ENCODE peak calls at places on chromosomes 1 and 21, in four cellular contexts. One of them, this sample, is unnamed.

GRCh38 chr1:54254055-54254454 is 54.1 kb downstream of the MRPL37 start:
- DNase-seq in kidney: peak
- DNase-seq in KG1: no peak
- DNase-seq in transverse colon: peak
- DNase-seq in this sample: no peak

GRCh38 chr21:17513214-17514123 is 626 bp downstream of the CXADR start:
- DNase-seq in kidney: peak
- DNase-seq in transverse colon: peak
- DNase-seq in KG1: no peak
- DNase-seq in this sample: peak

GRCh38 chr21:35543746-35544145 is 494.6 kb upstream of the RUNX1 start:
- DNase-seq in kidney: no peak
- DNase-seq in KG1: no peak
- DNase-seq in transverse colon: no peak
- DNase-seq in this sample: no peak

GRCh38 chr1:110633646-110634030 is 27.5 kb upstream of the KCNA2 start:
- DNase-seq in kidney: no peak
- DNase-seq in KG1: no peak
- DNase-seq in transverse colon: no peak
- DNase-seq in this sample: no peak

GRCh38 chr1:235100124-235100801 is 28.4 kb downstream of the TOMM20 start:
- DNase-seq in KG1: no peak
- DNase-seq in kidney: no peak
- DNase-seq in transverse colon: no peak
- DNase-seq in this sample: no peak

GRCh38 chr1:32285658-32286057 is 6.2 kb upstream of the HDAC1 start:
- DNase-seq in KG1: no peak
- DNase-seq in transverse colon: no peak
- DNase-seq in kidney: no peak
- DNase-seq in this sample: no peak

GRCh38 chr1:206513312-206514111 is 6.2 kb downstream of the RASSF5 start:
- DNase-seq in KG1: no peak
- DNase-seq in transverse colon: peak
- DNase-seq in kidney: peak
- DNase-seq in this sample: peak

GRCh38 chr1:154937988-154938386 is 1.5 kb upstream of the PMVK start:
- DNase-seq in KG1: no peak
- DNase-seq in transverse colon: no peak
- DNase-seq in kidney: no peak
- DNase-seq in this sample: no peak

GRCh38 chr1:47677241-47677940 is 239.5 kb downstream of the FOXD2 start:
- DNase-seq in KG1: no peak
- DNase-seq in transverse colon: no peak
- DNase-seq in kidney: no peak
- DNase-seq in this sample: no peak

GRCh38 chr1:235429143-235429542 is 61.9 kb downstream of the TBCE start:
- DNase-seq in transverse colon: no peak
- DNase-seq in kidney: no peak
- DNase-seq in KG1: no peak
- DNase-seq in this sample: no peak

GRCh38 chr1:19665456-19666138 is 922 bp downstream of the HTR6 start:
- DNase-seq in transverse colon: no peak
- DNase-seq in KG1: no peak
- DNase-seq in kidney: no peak
- DNase-seq in this sample: no peak

GRCh38 chr1:209583408-209583807 is at the start of gene CAMK1G:
- DNase-seq in KG1: no peak
- DNase-seq in transverse colon: no peak
- DNase-seq in kidney: no peak
- DNase-seq in this sample: no peak

GRCh38 chr1:172732427-172732826 is 73.5 kb downstream of the FASLG start:
- DNase-seq in transverse colon: no peak
- DNase-seq in kidney: no peak
- DNase-seq in KG1: no peak
- DNase-seq in this sample: no peak

GRCh38 chr1:85502171-85502570 is 37.2 kb upstream of the DDAH1 start:
- DNase-seq in transverse colon: no peak
- DNase-seq in kidney: no peak
- DNase-seq in KG1: no peak
- DNase-seq in this sample: no peak